ENCODE peak calls at places on chromosomes 13 and 19, in eight cellular contexts. One of them, this sample, is unnamed.

GRCh38 chr13:69828527-69828926 is 279.1 kb upstream of the ATXN8OS start:
- DNase-seq in stomach: no peak
- DNase-seq in transverse colon: no peak
- DNase-seq in HCT116: no peak
- DNase-seq in H1: no peak
- DNase-seq in esophagus muscularis mucosa: no peak
- DNase-seq in vagina: no peak
- DNase-seq in prostate gland: no peak
- DNase-seq in this sample: no peak

GRCh38 chr19:41219924-41220567 is 1.0 kb downstream of the AXL start:
- DNase-seq in transverse colon: peak; percentile 25
- DNase-seq in H1: no peak
- DNase-seq in prostate gland: no peak
- DNase-seq in vagina: no peak
- DNase-seq in stomach: no peak
- DNase-seq in HCT116: no peak
- DNase-seq in esophagus muscularis mucosa: no peak
- DNase-seq in this sample: no peak

GRCh38 chr13:21637296-21637695 is 33.3 kb upstream of the MICU2 start:
- DNase-seq in HCT116: peak; percentile 94
- DNase-seq in vagina: no peak
- DNase-seq in esophagus muscularis mucosa: no peak
- DNase-seq in transverse colon: peak; percentile 86
- DNase-seq in prostate gland: no peak
- DNase-seq in H1: no peak
- DNase-seq in stomach: peak; percentile 82
- DNase-seq in this sample: peak; percentile 38

GRCh38 chr13:88189724-88190123 is 518.6 kb downstream of the SLITRK5 start:
- DNase-seq in transverse colon: no peak
- DNase-seq in esophagus muscularis mucosa: no peak
- DNase-seq in vagina: no peak
- DNase-seq in H1: no peak
- DNase-seq in stomach: no peak
- DNase-seq in HCT116: no peak
- DNase-seq in prostate gland: peak; percentile 48
- DNase-seq in this sample: no peak

GRCh38 chr19:3470500-3471128 is 9.7 kb downstream of the SMIM24 start:
- DNase-seq in esophagus muscularis mucosa: no peak
- DNase-seq in vagina: no peak
- DNase-seq in HCT116: no peak
- DNase-seq in prostate gland: no peak
- DNase-seq in H1: no peak
- DNase-seq in transverse colon: no peak
- DNase-seq in stomach: no peak
- DNase-seq in this sample: no peak

GRCh38 chr19:38194061-38194701 is 29.8 kb downstream of the DPF1 start:
- DNase-seq in vagina: no peak
- DNase-seq in transverse colon: no peak
- DNase-seq in H1: no peak
- DNase-seq in prostate gland: no peak
- DNase-seq in HCT116: no peak
- DNase-seq in stomach: no peak
- DNase-seq in esophagus muscularis mucosa: no peak
- DNase-seq in this sample: no peak

GRCh38 chr13:57627663-57628062 is 3.9 kb upstream of the PCDH17 start:
- DNase-seq in HCT116: no peak
- DNase-seq in prostate gland: no peak
- DNase-seq in esophagus muscularis mucosa: no peak
- DNase-seq in vagina: no peak
- DNase-seq in stomach: no peak
- DNase-seq in transverse colon: no peak
- DNase-seq in H1: no peak
- DNase-seq in this sample: no peak

GRCh38 chr13:102145750-102146149 is 256.1 kb downstream of the FGF14 start:
- DNase-seq in stomach: no peak
- DNase-seq in vagina: no peak
- DNase-seq in transverse colon: no peak
- DNase-seq in prostate gland: no peak
- DNase-seq in H1: no peak
- DNase-seq in esophagus muscularis mucosa: no peak
- DNase-seq in HCT116: no peak
- DNase-seq in this sample: no peak

GRCh38 chr19:6738726-6739389 is 622 bp upstream of the TRIP10 start:
- DNase-seq in vagina: no peak
- DNase-seq in transverse colon: peak; percentile 75
- DNase-seq in prostate gland: peak; percentile 41
- DNase-seq in HCT116: no peak
- DNase-seq in stomach: peak; percentile 32
- DNase-seq in H1: no peak
- DNase-seq in esophagus muscularis mucosa: no peak
- DNase-seq in this sample: peak; percentile 79

GRCh38 chr19:17947815-17948473 is 15.1 kb downstream of the CCDC124 start:
- DNase-seq in prostate gland: peak; percentile 87
- DNase-seq in H1: peak; percentile 87
- DNase-seq in stomach: peak; percentile 90
- DNase-seq in transverse colon: peak; percentile 91
- DNase-seq in esophagus muscularis mucosa: peak; percentile 94
- DNase-seq in HCT116: peak; percentile 81
- DNase-seq in vagina: no peak
- DNase-seq in this sample: peak; percentile 98

GRCh38 chr19:11355160-11356073 is at the start of gene PLPPR2:
- DNase-seq in prostate gland: peak; percentile 87
- DNase-seq in HCT116: peak; percentile 82
- DNase-seq in esophagus muscularis mucosa: peak; percentile 99
- DNase-seq in H1: peak; percentile 77
- DNase-seq in vagina: no peak
- DNase-seq in stomach: peak; percentile 95
- DNase-seq in transverse colon: peak; percentile 93
- DNase-seq in this sample: peak; percentile 95

GRCh38 chr13:42883771-42884170 is 102.4 kb downstream of the FAM216B start:
- DNase-seq in transverse colon: peak; percentile 43
- DNase-seq in esophagus muscularis mucosa: no peak
- DNase-seq in H1: no peak
- DNase-seq in stomach: no peak
- DNase-seq in vagina: no peak
- DNase-seq in HCT116: peak; percentile 2
- DNase-seq in prostate gland: peak; percentile 39
- DNase-seq in this sample: no peak

GRCh38 chr19:39865953-39866352 is 19.8 kb upstream of the FBL start:
- DNase-seq in vagina: no peak
- DNase-seq in prostate gland: no peak
- DNase-seq in H1: no peak
- DNase-seq in HCT116: no peak
- DNase-seq in stomach: no peak
- DNase-seq in esophagus muscularis mucosa: no peak
- DNase-seq in transverse colon: no peak
- DNase-seq in this sample: no peak

GRCh38 chr19:33502991-33503790 is 18.4 kb downstream of the PEPD start:
- DNase-seq in esophagus muscularis mucosa: no peak
- DNase-seq in vagina: no peak
- DNase-seq in HCT116: no peak
- DNase-seq in prostate gland: no peak
- DNase-seq in transverse colon: no peak
- DNase-seq in H1: no peak
- DNase-seq in stomach: no peak
- DNase-seq in this sample: no peak

GRCh38 chr13:42893346-42893745 is 98.7 kb downstream of the EPSTI1 start:
- DNase-seq in esophagus muscularis mucosa: no peak
- DNase-seq in H1: no peak
- DNase-seq in stomach: no peak
- DNase-seq in prostate gland: no peak
- DNase-seq in HCT116: no peak
- DNase-seq in vagina: no peak
- DNase-seq in transverse colon: no peak
- DNase-seq in this sample: no peak

GRCh38 chr13:104385409-104385808 is 1319.2 kb upstream of the SLC10A2 start:
- DNase-seq in transverse colon: no peak
- DNase-seq in HCT116: no peak
- DNase-seq in stomach: no peak
- DNase-seq in esophagus muscularis mucosa: no peak
- DNase-seq in vagina: no peak
- DNase-seq in H1: no peak
- DNase-seq in prostate gland: no peak
- DNase-seq in this sample: no peak

GRCh38 chr19:18800636-18801035 is 9.5 kb upstream of the COMP start:
- DNase-seq in transverse colon: no peak
- DNase-seq in vagina: no peak
- DNase-seq in esophagus muscularis mucosa: no peak
- DNase-seq in stomach: no peak
- DNase-seq in H1: no peak
- DNase-seq in prostate gland: no peak
- DNase-seq in HCT116: no peak
- DNase-seq in this sample: no peak

DNA sequence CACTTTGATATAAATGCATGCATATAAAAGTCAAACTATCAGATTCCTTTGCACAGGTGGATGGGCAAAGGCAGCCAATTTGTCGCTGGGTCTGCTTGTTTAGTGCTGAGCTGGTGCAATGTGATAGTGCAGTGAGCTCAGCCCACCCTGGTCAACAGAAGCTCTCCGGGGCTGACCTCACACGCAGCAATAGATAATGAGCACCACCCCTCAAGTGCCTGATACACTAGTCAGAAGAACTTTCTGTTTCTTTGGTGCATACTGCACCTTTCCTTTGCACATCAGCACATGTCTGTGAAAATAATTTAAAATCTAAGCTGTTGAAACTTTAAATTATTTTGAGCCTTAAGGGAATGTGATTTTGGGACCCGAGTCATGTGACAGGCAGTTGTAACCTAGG is 20.2 kb downstream of the ATP8A2 start:
- DNase-seq in HCT116: no peak
- DNase-seq in prostate gland: no peak
- DNase-seq in H1: no peak
- DNase-seq in vagina: no peak
- DNase-seq in esophagus muscularis mucosa: no peak
- DNase-seq in transverse colon: no peak
- DNase-seq in stomach: no peak
- DNase-seq in this sample: no peak
- TF ChIP-seq POLR2A in HCT116: no peak
- TF ChIP-seq POLR2A in prostate gland: no peak
- TF ChIP-seq POLR2A in H1: no peak
- TF ChIP-seq POLR2A in vagina: no peak
- TF ChIP-seq POLR2A in esophagus muscularis mucosa: no peak
- TF ChIP-seq POLR2A in transverse colon: no peak
- TF ChIP-seq POLR2A in stomach: no peak
- TF ChIP-seq POLR2A in this sample: no peak

DNA sequence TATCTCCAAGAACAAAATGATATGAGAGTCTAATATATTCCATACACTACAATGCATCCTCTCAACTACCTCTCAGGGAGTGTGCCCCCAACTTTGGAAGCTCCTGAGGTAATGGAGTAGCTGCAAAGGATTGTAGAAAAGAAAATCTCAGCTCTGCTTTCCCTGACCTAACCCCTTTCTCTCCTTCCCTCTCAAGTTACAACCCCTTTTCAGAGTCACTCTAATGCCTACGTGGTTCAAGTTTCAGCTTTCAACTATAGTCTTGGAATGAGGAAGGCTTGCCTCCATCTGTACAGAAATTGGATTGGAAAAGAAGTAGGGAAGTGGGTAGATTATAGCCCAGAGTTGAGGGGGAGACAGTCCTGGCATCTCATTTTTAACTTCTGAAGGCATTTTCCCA is 256.0 kb downstream of the PCDH9 start:
- DNase-seq in prostate gland: no peak
- DNase-seq in HCT116: no peak
- DNase-seq in stomach: no peak
- DNase-seq in H1: no peak
- DNase-seq in esophagus muscularis mucosa: no peak
- DNase-seq in vagina: no peak
- DNase-seq in transverse colon: no peak
- DNase-seq in this sample: no peak
- TF ChIP-seq POLR2AphosphoS5 in prostate gland: no peak
- TF ChIP-seq POLR2AphosphoS5 in HCT116: no peak
- TF ChIP-seq POLR2AphosphoS5 in stomach: no peak
- TF ChIP-seq POLR2AphosphoS5 in H1: no peak
- TF ChIP-seq POLR2AphosphoS5 in esophagus muscularis mucosa: no peak
- TF ChIP-seq POLR2AphosphoS5 in vagina: no peak
- TF ChIP-seq POLR2AphosphoS5 in transverse colon: no peak
- TF ChIP-seq POLR2AphosphoS5 in this sample: no peak

GRCh38 chr19:35295453-35295791 is 3.5 kb downstream of the MAG start:
- DNase-seq in stomach: no peak
- DNase-seq in transverse colon: no peak
- DNase-seq in vagina: no peak
- DNase-seq in prostate gland: no peak
- DNase-seq in esophagus muscularis mucosa: no peak
- DNase-seq in HCT116: no peak
- DNase-seq in H1: no peak
- DNase-seq in this sample: no peak

GRCh38 chr19:35296644-35297514 is 4.9 kb downstream of the MAG start:
- DNase-seq in vagina: no peak
- DNase-seq in HCT116: no peak
- DNase-seq in esophagus muscularis mucosa: no peak
- DNase-seq in prostate gland: no peak
- DNase-seq in H1: no peak
- DNase-seq in stomach: no peak
- DNase-seq in transverse colon: no peak
- DNase-seq in this sample: no peak

GRCh38 chr19:35297515-35297848 is 5.5 kb downstream of the MAG start:
- DNase-seq in transverse colon: no peak
- DNase-seq in vagina: no peak
- DNase-seq in HCT116: no peak
- DNase-seq in H1: no peak
- DNase-seq in prostate gland: no peak
- DNase-seq in esophagus muscularis mucosa: no peak
- DNase-seq in stomach: no peak
- DNase-seq in this sample: no peak

GRCh38 chr19:35294859-35295258 is 2.9 kb downstream of the MAG start:
- DNase-seq in stomach: no peak
- DNase-seq in transverse colon: no peak
- DNase-seq in vagina: no peak
- DNase-seq in H1: no peak
- DNase-seq in prostate gland: no peak
- DNase-seq in esophagus muscularis mucosa: no peak
- DNase-seq in HCT116: no peak
- DNase-seq in this sample: no peak

GRCh38 chr19:35295792-35296462 is 4.0 kb downstream of the MAG start:
- DNase-seq in stomach: no peak
- DNase-seq in transverse colon: peak; percentile 16
- DNase-seq in H1: no peak
- DNase-seq in HCT116: no peak
- DNase-seq in prostate gland: no peak
- DNase-seq in vagina: no peak
- DNase-seq in esophagus muscularis mucosa: no peak
- DNase-seq in this sample: peak; percentile 67
- TF ChIP-seq POLR2A in stomach: no peak
- TF ChIP-seq POLR2A in transverse colon: no peak
- TF ChIP-seq POLR2A in H1: no peak
- TF ChIP-seq POLR2A in HCT116: no peak
- TF ChIP-seq POLR2A in prostate gland: no peak
- TF ChIP-seq POLR2A in vagina: no peak
- TF ChIP-seq POLR2A in esophagus muscularis mucosa: no peak
- TF ChIP-seq POLR2A in this sample: no peak

DNA sequence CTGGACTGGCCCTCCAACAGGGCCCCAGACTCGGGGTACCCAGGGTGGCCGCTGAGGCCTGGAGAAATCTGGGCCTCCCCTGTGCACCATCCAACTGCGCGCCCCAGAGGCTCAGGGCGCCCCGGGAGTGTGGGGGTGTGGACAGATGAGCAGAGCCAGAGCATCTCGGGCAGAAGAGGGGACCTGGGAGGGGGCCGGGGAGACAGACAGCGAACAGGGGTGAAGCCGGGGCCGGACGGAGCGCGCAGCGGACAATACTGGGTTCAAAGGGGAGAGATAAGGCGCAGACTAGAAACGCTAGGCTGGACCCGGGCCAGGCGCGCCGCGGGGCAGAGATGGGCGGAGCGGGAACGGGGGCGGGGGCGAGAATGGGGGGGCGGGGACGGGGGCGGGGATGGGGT is 460 bp upstream of the CERS4 start:
- DNase-seq in esophagus muscularis mucosa: no peak
- DNase-seq in H1: no peak
- DNase-seq in HCT116: no peak
- DNase-seq in vagina: no peak
- DNase-seq in transverse colon: no peak
- DNase-seq in prostate gland: no peak
- DNase-seq in stomach: no peak
- DNase-seq in this sample: peak; percentile 96
- TF ChIP-seq POLR2AphosphoS5 in esophagus muscularis mucosa: no peak
- TF ChIP-seq POLR2AphosphoS5 in H1: no peak
- TF ChIP-seq POLR2AphosphoS5 in HCT116: no peak
- TF ChIP-seq POLR2AphosphoS5 in vagina: peak; percentile 42
- TF ChIP-seq POLR2AphosphoS5 in transverse colon: no peak
- TF ChIP-seq POLR2AphosphoS5 in prostate gland: no peak
- TF ChIP-seq POLR2AphosphoS5 in stomach: no peak
- TF ChIP-seq POLR2AphosphoS5 in this sample: no peak

This sample was measured in upper lobe of left lung.